ENCODE peak calls at places on chromosomes 4 and X, in seven cellular contexts. C is mesendoderm, L is H9, J is neuronal stem cell, R is H1, D is mesenchymal stem cell, N is trophoblast cell. I is an unnamed sample.

GRCh38 chrX:41728125-41728524 is 4.1 kb downstream of the GPR82 start:
- DNase-seq in C (no peak), L (no peak), J (no peak), R (no peak), D (no peak), N (no peak), I (no peak)

GRCh38 chrX:9807355-9808182 is 21.3 kb downstream of the SHROOM2 start:
- DNase-seq in C (no peak), L (no peak), J (no peak), R (no peak), D (no peak), N (no peak), I (no peak)

GRCh38 chrX:40012039-40012799 is 85.5 kb downstream of the BCOR start:
- DNase-seq in C (no peak), L (peak), J (no peak), R (peak), D (peak), N (no peak), I (peak)

GRCh38 chr4:10074767-10075105 is 41.9 kb downstream of the WDR1 start:
- DNase-seq in C (peak), L (no peak), J (no peak), R (no peak), D (peak), N (peak), I (peak)

GRCh38 chr4:109075617-109076016 is 226.8 kb downstream of the COL25A1 start:
- DNase-seq in C (no peak), L (no peak), J (no peak), R (no peak), D (no peak), N (no peak), I (no peak)

GRCh38 chrX:123648028-123648810 is 84.6 kb downstream of the THOC2 start:
- DNase-seq in C (peak), L (peak), J (peak), R (peak), D (peak), N (no peak), I (peak)

GRCh38 chr4:101222156-101222845 is 125.0 kb downstream of the PPP3CA start:
- DNase-seq in C (no peak), L (no peak), J (no peak), R (no peak), D (no peak), N (no peak), I (peak)

GRCh38 chr4:143377635-143378099 is 41.0 kb downstream of the GAB1 start:
- DNase-seq in C (no peak), L (no peak), J (no peak), R (no peak), D (no peak), N (no peak), I (no peak)

GRCh38 chr4:61555789-61556188 is 355.7 kb downstream of the ADGRL3 start:
- DNase-seq in C (peak), L (no peak), J (no peak), R (no peak), D (peak), N (peak), I (peak)

GRCh38 chr4:184007891-184008290 is 102.8 kb downstream of the STOX2 start:
- DNase-seq in C (no peak), L (no peak), J (no peak), R (no peak), D (peak), N (no peak), I (peak)

GRCh38 chrX:119997570-119997969 is 54.0 kb upstream of the NKAP start:
- DNase-seq in C (no peak), L (no peak), J (no peak), R (no peak), D (no peak), N (no peak), I (no peak)

GRCh38 chrX:20263474-20263873 is 3.2 kb downstream of the RPS6KA3 start:
- DNase-seq in C (no peak), L (no peak), J (no peak), R (no peak), D (peak), N (no peak), I (peak)

GRCh38 chrX:49840679-49841078 is 11.6 kb downstream of the PAGE4 start:
- DNase-seq in C (peak), L (peak), J (peak), R (peak), D (peak), N (peak), I (peak)

GRCh38 chr4:158895797-158896442 is 127.1 kb downstream of the FNIP2 start:
- DNase-seq in C (peak), L (peak), J (no peak), R (no peak), D (peak), N (no peak), I (peak)

GRCh38 chrX:1754077-1754476 is 139.2 kb downstream of the ASMT start:
- DNase-seq in C (no peak), L (no peak), J (no peak), R (no peak), D (no peak), N (peak), I (no peak)

GRCh38 chr4:94160774-94161173 is 46.9 kb upstream of the SMARCAD1 start:
- DNase-seq in C (no peak), L (no peak), J (no peak), R (no peak), D (no peak), N (no peak), I (no peak)

GRCh38 chr4:105990933-105991332 is 95.7 kb downstream of the NPNT start:
- DNase-seq in C (no peak), L (no peak), J (no peak), R (no peak), D (peak), N (peak), I (peak)

GRCh38 chr4:108543359-108543968 is 76.9 kb upstream of the RPL34 start:
- DNase-seq in C (no peak), L (no peak), J (no peak), R (no peak), D (no peak), N (no peak), I (no peak)

GRCh38 chrX:50988649-50989048 is 78.1 kb downstream of the BMP15 start:
- DNase-seq in C (peak), L (no peak), J (no peak), R (no peak), D (peak), N (no peak), I (peak)

GRCh38 chr4:73311428-73311827 is 52.8 kb upstream of the ANKRD17 start:
- DNase-seq in C (peak), L (no peak), J (no peak), R (no peak), D (peak), N (no peak), I (peak)

GRCh38 chr4:73895201-73896177 is 26.3 kb downstream of the CXCL1 start:
- DNase-seq in C (no peak), L (no peak), J (no peak), R (no peak), D (peak), N (no peak), I (peak)

GRCh38 chr4:175470141-175470540 is 341.9 kb downstream of the GPM6A start:
- DNase-seq in C (peak), L (no peak), J (no peak), R (no peak), D (no peak), N (no peak), I (peak)

GRCh38 chrX:2696698-2697215 is 5.7 kb downstream of the CD99 start:
- DNase-seq in C (no peak), L (no peak), J (no peak), R (no peak), D (peak), N (no peak), I (peak)

GRCh38 chrX:104310084-104310483 is 55.4 kb upstream of the ESX1 start:
- DNase-seq in C (no peak), L (no peak), J (no peak), R (no peak), D (peak), N (no peak), I (peak)

GRCh38 chr4:25884040-25884788 is 21.4 kb upstream of the SEL1L3 start:
- DNase-seq in C (no peak), L (no peak), J (no peak), R (no peak), D (peak), N (no peak), I (peak)

GRCh38 chr4:71691416-71692073 is 92.3 kb downstream of the GC start:
- DNase-seq in C (no peak), L (no peak), J (no peak), R (no peak), D (no peak), N (no peak), I (no peak)

GRCh38 chr4:123892368-123892961 is 495.9 kb downstream of the SPRY1 start:
- DNase-seq in C (no peak), L (no peak), J (no peak), R (no peak), D (peak), N (no peak), I (peak)

GRCh38 chrX:34915463-34916225 is 27.0 kb upstream of the FAM47B start:
- DNase-seq in C (no peak), L (no peak), J (no peak), R (no peak), D (no peak), N (peak), I (no peak)

GRCh38 chrX:15956684-15957083 is 102.1 kb upstream of the AP1S2 start:
- DNase-seq in C (peak), L (peak), J (peak), R (no peak), D (no peak), N (no peak), I (no peak)

GRCh38 chr4:124738994-124739393 is 26.5 kb upstream of the ANKRD50 start:
- DNase-seq in C (peak), L (peak), J (peak), R (no peak), D (no peak), N (no peak), I (no peak)

GRCh38 chrX:125205084-125205917 is 114.4 kb upstream of the TEX13C start:
- DNase-seq in C (peak), L (peak), J (peak), R (peak), D (peak), N (no peak), I (no peak)
- H3K4me2 ChIP-seq in C (peak), L (peak), J (peak), R (peak), D (peak), N (peak), I (peak)

GRCh38 chr4:125988464-125988863 is 673.7 kb downstream of the FAT4 start:
- DNase-seq in C (no peak), L (no peak), J (no peak), R (no peak), D (no peak), N (no peak), I (no peak)

GRCh38 chr4:125994430-125994829 is 679.7 kb downstream of the FAT4 start:
- DNase-seq in C (no peak), L (no peak), J (no peak), R (no peak), D (no peak), N (no peak), I (no peak)

GRCh38 chr4:125991398-125991797 is 676.6 kb downstream of the FAT4 start:
- DNase-seq in C (peak), L (no peak), J (no peak), R (no peak), D (peak), N (no peak), I (peak)

DNA sequence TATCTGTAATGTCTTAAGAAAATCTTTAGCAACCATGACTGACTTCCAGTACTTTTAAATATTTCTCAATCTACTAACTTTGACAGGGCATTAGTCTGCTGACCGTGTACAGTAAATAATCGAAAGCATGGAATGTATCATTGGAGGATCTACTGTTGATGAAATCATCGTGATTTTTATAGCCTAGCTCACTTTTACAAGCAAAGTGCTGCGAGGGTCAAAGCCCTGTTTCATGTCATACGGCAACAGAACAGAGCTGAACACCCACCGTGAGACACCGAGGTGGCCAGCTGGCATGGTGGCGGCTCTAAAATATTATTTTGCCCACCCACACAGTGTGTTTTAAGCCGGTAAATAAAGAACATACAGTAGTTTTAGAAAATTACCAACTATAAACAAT is 679.3 kb downstream of the FAT4 start:
- DNase-seq in C (no peak), L (no peak), J (no peak), R (no peak), D (peak), N (no peak), I (peak)
- H3K4ac ChIP-seq in C (no peak), L (no peak), J (no peak), R (no peak), D (no peak), N (no peak), I (no peak)

DNA sequence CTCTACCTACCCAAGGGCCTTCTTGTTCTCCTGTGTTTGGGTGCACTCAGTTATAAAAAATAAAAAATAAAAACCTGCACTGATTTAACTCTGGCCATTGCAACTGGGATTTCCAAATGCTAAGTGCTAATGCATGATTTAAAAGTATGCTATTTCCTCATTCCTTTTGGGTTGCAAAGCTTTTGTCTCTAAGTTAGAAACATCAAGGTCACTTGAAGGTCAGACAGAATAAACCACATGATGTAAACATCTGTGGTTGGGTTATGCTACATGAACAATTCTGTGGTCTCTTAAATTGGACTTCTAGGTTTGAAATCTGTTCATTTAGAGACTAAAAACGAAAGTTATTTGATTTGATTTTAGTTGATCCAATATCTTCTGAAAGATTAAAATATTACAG is 1547.4 kb upstream of the TENM3 start:
- DNase-seq in C (no peak), L (no peak), J (no peak), R (no peak), D (peak), N (no peak), I (peak)
- H2AK5ac ChIP-seq in C (no peak), L (no peak), J (no peak), R (no peak), D (no peak), N (no peak), I (no peak)

GRCh38 chr4:37903901-37904300 is 13.0 kb downstream of the TBC1D1 start:
- DNase-seq in C (no peak), L (no peak), J (no peak), R (no peak), D (no peak), N (no peak), I (no peak)

GRCh38 chr4:37905526-37906169 is 14.8 kb downstream of the TBC1D1 start:
- DNase-seq in C (no peak), L (no peak), J (no peak), R (no peak), D (no peak), N (no peak), I (no peak)

GRCh38 chr4:37909690-37910486 is 19.0 kb downstream of the TBC1D1 start:
- DNase-seq in C (no peak), L (no peak), J (no peak), R (no peak), D (no peak), N (no peak), I (no peak)

GRCh38 chr4:37904824-37905223 is 13.9 kb downstream of the TBC1D1 start:
- DNase-seq in C (no peak), L (no peak), J (no peak), R (no peak), D (no peak), N (no peak), I (no peak)

DNA sequence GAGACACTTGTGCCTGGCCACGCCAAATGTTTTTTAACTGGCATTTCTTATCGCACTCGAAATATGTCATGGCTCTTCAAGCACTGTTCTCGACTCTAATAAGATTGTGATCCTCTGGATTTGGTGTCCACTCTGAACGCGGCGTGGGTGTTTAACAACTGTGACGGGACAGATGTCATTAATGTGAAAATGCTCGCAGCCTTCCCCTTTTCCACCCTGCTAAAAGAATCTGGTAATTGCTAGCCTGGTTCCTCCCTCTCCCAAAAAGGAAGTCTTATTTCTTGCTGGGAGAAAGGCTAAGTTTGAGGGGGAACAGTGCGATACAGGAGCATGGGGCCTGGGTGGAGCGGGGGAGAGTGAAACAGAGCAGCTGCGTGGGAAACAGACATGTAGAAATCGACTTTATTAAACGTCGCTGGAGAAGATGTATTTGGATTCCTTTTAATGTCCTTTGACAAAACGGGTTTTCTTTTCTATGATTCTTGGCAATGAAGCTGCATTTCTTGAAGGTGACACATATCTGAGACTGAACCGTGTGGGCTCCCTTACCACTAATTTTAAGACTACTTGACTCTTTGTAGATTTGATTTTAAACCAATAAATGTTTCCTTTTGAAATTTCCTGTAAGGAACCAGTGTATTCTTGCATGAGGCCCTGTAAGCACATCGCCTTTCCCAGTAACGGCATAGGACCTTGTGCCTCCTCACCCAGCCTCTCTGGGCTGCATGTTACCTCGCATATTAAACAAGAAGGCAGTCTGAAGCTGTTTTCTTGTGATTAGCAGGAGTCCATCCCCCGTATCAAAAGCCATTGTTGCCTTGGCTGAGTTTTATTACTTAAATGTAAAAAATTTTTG is 17.8 kb downstream of the TBC1D1 start:
- DNase-seq in C (no peak), L (no peak), J (no peak), R (no peak), D (no peak), N (no peak), I (peak)
- H3K4me2 ChIP-seq in C (no peak), L (no peak), J (no peak), R (no peak), D (no peak), N (no peak), I (peak)

DNA sequence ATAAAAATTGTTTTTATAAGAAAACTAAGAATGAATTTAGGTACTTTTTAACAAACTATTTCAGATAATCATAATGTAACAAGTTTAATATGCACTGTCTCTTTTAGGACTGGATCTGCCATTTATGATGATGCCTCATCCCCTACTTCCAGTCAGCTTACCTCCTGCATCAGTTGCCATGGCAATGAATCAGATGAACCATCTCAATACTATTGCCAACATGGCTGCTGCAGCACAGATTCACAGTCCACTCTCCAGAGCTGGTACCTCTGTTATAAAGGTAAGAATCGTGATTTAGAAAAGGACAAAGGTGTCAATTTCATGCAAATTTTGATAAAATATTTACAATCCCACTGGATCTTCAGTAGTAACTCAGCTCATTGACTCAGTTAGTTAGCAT is 566.2 kb downstream of the DACH2 start:
- DNase-seq in C (peak), L (no peak), J (no peak), R (no peak), D (no peak), N (no peak), I (no peak)
- H3K4ac ChIP-seq in C (no peak), L (no peak), J (no peak), R (no peak), D (no peak), N (no peak), I (no peak)

GRCh38 chrX:70500826-70501225 is 56.2 kb downstream of the DLG3 start:
- DNase-seq in C (no peak), L (no peak), J (no peak), R (no peak), D (no peak), N (no peak), I (no peak)

GRCh38 chrX:70496491-70496890 is 51.9 kb downstream of the DLG3 start:
- DNase-seq in C (no peak), L (no peak), J (no peak), R (no peak), D (no peak), N (no peak), I (no peak)

GRCh38 chrX:70497026-70497425 is 52.4 kb downstream of the DLG3 start:
- DNase-seq in C (no peak), L (no peak), J (no peak), R (no peak), D (no peak), N (no peak), I (no peak)

GRCh38 chrX:70494441-70494840 is 49.8 kb downstream of the DLG3 start:
- DNase-seq in C (no peak), L (no peak), J (no peak), R (no peak), D (no peak), N (no peak), I (peak)

GRCh38 chrX:70498129-70498528 is 53.5 kb downstream of the DLG3 start:
- DNase-seq in C (no peak), L (no peak), J (no peak), R (no peak), D (no peak), N (no peak), I (no peak)
- H2AK5ac ChIP-seq in C (no peak), L (no peak), J (no peak), R (no peak), D (no peak), N (no peak), I (no peak)

GRCh38 chr4:30605616-30606015 is 114.6 kb upstream of the PCDH7 start:
- DNase-seq in C (peak), L (no peak), J (no peak), R (no peak), D (peak), N (no peak), I (no peak)
- H3K4me2 ChIP-seq in C (no peak), L (no peak), J (no peak), R (no peak), D (no peak), N (no peak), I (no peak)

I was measured in IMR-90.